ENCODE peak calls at places on chromosomes 12 and 14, in seven cellular contexts. Z is naive B cell; M is Kasumi-1; L is GM12864; J is mesothelial cell of epicardium; C is central memory CD8-positive, alpha-beta T cell; A is H7. F is an unnamed sample.

GRCh38 chr14:90778468-90779255 is 37.6 kb downstream of the TTC7B start:
- DNase-seq in Z (no peak), M (no peak), L (no peak), J (no peak), C (no peak), A (no peak), F (no peak)

GRCh38 chr12:45232771-45233372 is 17.0 kb downstream of the ANO6 start:
- DNase-seq in Z (no peak), M (peak; percentile 9), L (no peak), J (no peak), C (no peak), A (no peak), F (no peak)

GRCh38 chr12:19288603-19289244 is 150.6 kb upstream of the AEBP2 start:
- DNase-seq in Z (no peak), M (peak; percentile 76), L (peak; percentile 3), J (no peak), C (no peak), A (peak; percentile 36), F (no peak)

GRCh38 chr12:43079481-43079880 is 472.5 kb downstream of the ADAMTS20 start:
- DNase-seq in Z (no peak), M (no peak), L (no peak), J (no peak), C (no peak), A (no peak), F (no peak)

GRCh38 chr12:613996-614726 is 49.1 kb downstream of the NINJ2 start:
- DNase-seq in Z (peak; percentile 24), M (peak; percentile 9), L (no peak), J (no peak), C (no peak), A (peak; percentile 74), F (no peak)

GRCh38 chr14:73457935-73458218 is 469 bp downstream of the NUMB start:
- DNase-seq in Z (no peak), M (no peak), L (no peak), J (no peak), C (no peak), A (peak; percentile 68), F (peak; percentile 17)

GRCh38 chr12:49014547-49014946 is 4.0 kb downstream of the PRKAG1 start:
- DNase-seq in Z (no peak), M (peak; percentile 34), L (no peak), J (no peak), C (no peak), A (no peak), F (no peak)

GRCh38 chr14:100780646-100781355 is 45.1 kb upstream of the MEG3 start:
- DNase-seq in Z (no peak), M (no peak), L (no peak), J (no peak), C (no peak), A (peak; percentile 48), F (no peak)

GRCh38 chr12:12008232-12008850 is 62.4 kb upstream of the BCL2L14 start:
- DNase-seq in Z (no peak), M (peak; percentile 10), L (no peak), J (no peak), C (no peak), A (peak; percentile 66), F (no peak)

GRCh38 chr12:89154743-89155530 is 197.4 kb downstream of the DUSP6 start:
- DNase-seq in Z (no peak), M (peak; percentile 36), L (no peak), J (no peak), C (no peak), A (no peak), F (no peak)

GRCh38 chr12:12749433-12749832 is 32.3 kb downstream of the CDKN1B start:
- DNase-seq in Z (no peak), M (no peak), L (no peak), J (no peak), C (no peak), A (no peak), F (no peak)

GRCh38 chr12:19971396-19971802 is 396.9 kb upstream of the PDE3A start:
- DNase-seq in Z (no peak), M (no peak), L (no peak), J (no peak), C (no peak), A (peak; percentile 10), F (no peak)

GRCh38 chr12:31647106-31647505 is 12.4 kb upstream of the ETFBKMT start:
- DNase-seq in Z (peak; percentile 25), M (peak; percentile 56), L (no peak), J (no peak), C (no peak), A (no peak), F (no peak)

GRCh38 chr14:55701638-55702037 is 121.6 kb downstream of the KTN1 start:
- DNase-seq in Z (no peak), M (no peak), L (no peak), J (no peak), C (no peak), A (no peak), F (no peak)

GRCh38 chr12:1130571-1130970 is 139.5 kb downstream of the ERC1 start:
- DNase-seq in Z (no peak), M (no peak), L (no peak), J (no peak), C (no peak), A (no peak), F (no peak)

GRCh38 chr12:117489671-117490070 is 128.2 kb upstream of the NOS1 start:
- DNase-seq in Z (no peak), M (no peak), L (no peak), J (no peak), C (no peak), A (no peak), F (no peak)

GRCh38 chr14:66045572-66046021 is 440.6 kb upstream of the CCDC196 start:
- DNase-seq in Z (no peak), M (no peak), L (no peak), J (no peak), C (no peak), A (no peak), F (no peak)

GRCh38 chr14:24941719-24942118 is 108.2 kb downstream of the STXBP6 start:
- DNase-seq in Z (no peak), M (no peak), L (peak; percentile 48), J (peak; percentile 55), C (no peak), A (no peak), F (no peak)

GRCh38 chr12:51823875-51824565 is 24.5 kb downstream of the FIGNL2 start:
- DNase-seq in Z (no peak), M (peak; percentile 79), L (no peak), J (no peak), C (no peak), A (peak; percentile 80), F (no peak)

GRCh38 chr12:118237053-118237665 is 101.2 kb downstream of the PEBP1 start:
- DNase-seq in Z (peak; percentile 66), M (peak; percentile 87), L (peak; percentile 53), J (no peak), C (no peak), A (no peak), F (no peak)

GRCh38 chr12:42481368-42481767 is 108.2 kb downstream of the PRICKLE1 start:
- DNase-seq in Z (no peak), M (no peak), L (no peak), J (no peak), C (no peak), A (peak; percentile 45), F (no peak)

GRCh38 chr12:124994435-124994975 is 1.1 kb downstream of the BRI3BP start:
- DNase-seq in Z (peak; percentile 75), M (peak; percentile 89), L (no peak), J (no peak), C (no peak), A (peak; percentile 64), F (no peak)

GRCh38 chr14:67420102-67420739 is 8.3 kb upstream of the PLEK2 start:
- DNase-seq in Z (no peak), M (peak; percentile 76), L (peak; percentile 12), J (no peak), C (no peak), A (peak; percentile 74), F (no peak)

GRCh38 chr12:66066071-66066928 is 64.2 kb downstream of the LLPH start:
- DNase-seq in Z (no peak), M (peak; percentile 8), L (no peak), J (no peak), C (no peak), A (no peak), F (no peak)

GRCh38 chr12:63042646-63043045 is 107.7 kb upstream of the PPM1H start:
- DNase-seq in Z (no peak), M (no peak), L (no peak), J (no peak), C (no peak), A (no peak), F (no peak)

GRCh38 chr14:32530800-32531199 is 201.7 kb downstream of the AKAP6 start:
- DNase-seq in Z (no peak), M (no peak), L (no peak), J (no peak), C (no peak), A (no peak), F (no peak)

GRCh38 chr14:74501135-74501614 is 7.6 kb downstream of the ISCA2 start:
- DNase-seq in Z (no peak), M (peak; percentile 18), L (no peak), J (peak; percentile 78), C (no peak), A (peak; percentile 88), F (no peak)

GRCh38 chr12:70853326-70853725 is 67.2 kb downstream of the PTPRR start:
- DNase-seq in Z (no peak), M (no peak), L (no peak), J (no peak), C (no peak), A (no peak), F (no peak)

GRCh38 chr14:102848830-102849521 is 71.7 kb downstream of the TRAF3 start:
- DNase-seq in Z (no peak), M (no peak), L (no peak), J (no peak), C (no peak), A (no peak), F (no peak)